ENCODE peak calls at places on chromosomes 7 and 10, in four cellular contexts. E, I, D and G are unnamed samples.

GRCh38 chr10:21082206-21082605 is 185.1 kb upstream of the NEBL start:
- DNase-seq in I (no peak), E (no peak), D (no peak), G (no peak)

GRCh38 chr7:30913821-30914515 is 2.3 kb downstream of the AQP1 start:
- DNase-seq in D (no peak), E (no peak), I (peak), G (no peak)

GRCh38 chr7:24697416-24697815 is 59.8 kb downstream of the GSDME start:
- DNase-seq in I (no peak), E (no peak), D (no peak), G (no peak)

GRCh38 chr10:132459252-132460028 is 62.4 kb downstream of the PWWP2B start:
- DNase-seq in I (peak), E (peak), D (peak), G (no peak)

GRCh38 chr7:154592392-154592791 is 410.5 kb downstream of the PAXIP1 start:
- DNase-seq in D (no peak), E (peak), I (no peak), G (no peak)

GRCh38 chr10:58412502-58412961 is 27.3 kb downstream of the TFAM start:
- DNase-seq in D (no peak), E (no peak), I (no peak), G (peak)

GRCh38 chr7:22152690-22153089 is 204.3 kb downstream of the RAPGEF5 start:
- DNase-seq in E (no peak), D (no peak), I (no peak), G (no peak)

GRCh38 chr7:81669476-81670105 is 100.3 kb downstream of the HGF start:
- DNase-seq in E (no peak), I (no peak), D (no peak), G (no peak)

GRCh38 chr10:110747609-110748464 is 103.7 kb downstream of the RBM20 start:
- DNase-seq in E (no peak), I (no peak), D (no peak), G (peak)

GRCh38 chr7:101179117-101179779 is 845 bp downstream of the NAT16 start:
- DNase-seq in E (no peak), D (no peak), I (no peak), G (no peak)

GRCh38 chr10:61159253-61159652 is 215.3 kb upstream of the RHOBTB1 start:
- DNase-seq in E (no peak), I (no peak), D (peak), G (peak)

GRCh38 chr10:17923728-17924127 is 28.0 kb upstream of the SLC39A12 start:
- DNase-seq in I (no peak), E (no peak), D (no peak), G (peak)

GRCh38 chr7:44289341-44290249 is 35.8 kb downstream of the CAMK2B start:
- DNase-seq in D (peak), I (peak), E (peak), G (no peak)

GRCh38 chr7:24715661-24716479 is 41.4 kb downstream of the GSDME start:
- DNase-seq in I (no peak), D (no peak), E (no peak), G (no peak)

GRCh38 chr7:74289660-74290589 is 718 bp downstream of the CLIP2 start:
- DNase-seq in D (no peak), E (peak), I (peak), G (no peak)

GRCh38 chr10:33005322-33006282 is 47.6 kb upstream of the ITGB1 start:
- DNase-seq in D (peak), I (peak), E (peak), G (peak)

GRCh38 chr7:129859188-129859587 is 93.6 kb downstream of the UBE2H start:
- DNase-seq in I (no peak), E (no peak), D (peak), G (no peak)

GRCh38 chr7:113331155-113331898 is 213.0 kb upstream of the SMIM30 start:
- DNase-seq in E (peak), I (peak), D (no peak), G (no peak)

GRCh38 chr7:143258830-143259229 is 4.4 kb upstream of the GSTK1 start:
- DNase-seq in D (no peak), I (no peak), E (no peak), G (no peak)

GRCh38 chr7:140604760-140605159 is 35.9 kb downstream of the DENND2A start:
- DNase-seq in E (no peak), I (no peak), D (no peak), G (no peak)
- H3K4me3 ChIP-seq in E (no peak), I (no peak), D (no peak), G (no peak)

GRCh38 chr10:24390746-24391145 is 181.8 kb downstream of the KIAA1217 start:
- DNase-seq in D (no peak), E (no peak), I (no peak), G (peak)

GRCh38 chr10:24393206-24393605 is 184.3 kb downstream of the KIAA1217 start:
- DNase-seq in E (no peak), I (no peak), D (no peak), G (no peak)

GRCh38 chr10:24397662-24398061 is 188.7 kb downstream of the KIAA1217 start:
- DNase-seq in D (no peak), I (no peak), E (no peak), G (no peak)

GRCh38 chr10:24394479-24395190 is 185.7 kb downstream of the KIAA1217 start:
- DNase-seq in I (no peak), D (no peak), E (no peak), G (no peak)

DNA sequence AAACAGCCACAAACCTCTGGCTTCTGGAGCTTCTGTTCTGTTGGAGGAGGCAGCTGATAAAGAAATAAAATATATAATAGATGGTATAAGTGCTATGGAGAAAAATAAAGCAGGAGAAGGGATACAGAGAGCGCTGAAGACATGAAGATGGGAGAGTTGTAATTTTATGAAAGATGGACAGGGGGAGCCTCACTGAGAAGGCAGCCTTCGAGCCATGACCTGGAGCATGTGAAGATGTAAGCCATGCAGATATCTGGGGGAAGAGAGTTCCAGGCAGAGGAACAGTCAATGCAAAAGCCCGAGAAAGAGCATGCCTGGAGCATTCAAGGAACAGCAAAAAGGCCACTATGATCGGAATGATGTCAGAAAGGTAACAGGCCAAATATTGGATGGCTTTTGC is 187.5 kb downstream of the KIAA1217 start:
- DNase-seq in I (no peak), D (no peak), E (no peak), G (no peak)
- TF ChIP-seq CTCF in I (no peak), D (no peak), E (no peak), G (no peak)

GRCh38 chr10:113103131-113103830 is 153.2 kb downstream of the TCF7L2 start:
- DNase-seq in I (no peak), D (no peak), E (no peak), G (no peak)
- H3K4me3 ChIP-seq in I (no peak), D (no peak), E (no peak), G (no peak)

GRCh38 chr7:109460296-109460695 is 890.6 kb downstream of the DNAJB9 start:
- DNase-seq in D (no peak), E (no peak), I (no peak), G (no peak)

DNA sequence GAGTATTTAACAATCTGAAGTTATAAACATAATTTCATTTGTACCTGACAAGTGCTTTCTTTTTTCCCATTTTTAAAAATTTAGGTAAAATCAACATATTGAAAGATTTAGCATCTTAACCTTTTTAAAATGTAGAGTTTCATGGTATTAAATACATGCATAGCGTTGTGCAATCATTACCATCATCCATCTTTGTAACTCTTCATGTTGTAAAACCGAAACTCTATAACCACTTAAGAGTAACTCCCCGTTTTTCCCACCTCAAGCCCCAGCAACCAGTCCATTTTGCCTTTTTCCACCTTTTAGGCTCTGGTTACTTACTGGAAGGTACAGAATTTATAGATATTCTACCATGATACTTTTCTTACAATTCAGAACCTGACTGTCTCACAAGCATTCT is 892.5 kb downstream of the DNAJB9 start:
- DNase-seq in E (no peak), I (no peak), D (no peak), G (no peak)
- TF ChIP-seq CTCF in E (no peak), I (no peak), D (no peak), G (no peak)

DNA sequence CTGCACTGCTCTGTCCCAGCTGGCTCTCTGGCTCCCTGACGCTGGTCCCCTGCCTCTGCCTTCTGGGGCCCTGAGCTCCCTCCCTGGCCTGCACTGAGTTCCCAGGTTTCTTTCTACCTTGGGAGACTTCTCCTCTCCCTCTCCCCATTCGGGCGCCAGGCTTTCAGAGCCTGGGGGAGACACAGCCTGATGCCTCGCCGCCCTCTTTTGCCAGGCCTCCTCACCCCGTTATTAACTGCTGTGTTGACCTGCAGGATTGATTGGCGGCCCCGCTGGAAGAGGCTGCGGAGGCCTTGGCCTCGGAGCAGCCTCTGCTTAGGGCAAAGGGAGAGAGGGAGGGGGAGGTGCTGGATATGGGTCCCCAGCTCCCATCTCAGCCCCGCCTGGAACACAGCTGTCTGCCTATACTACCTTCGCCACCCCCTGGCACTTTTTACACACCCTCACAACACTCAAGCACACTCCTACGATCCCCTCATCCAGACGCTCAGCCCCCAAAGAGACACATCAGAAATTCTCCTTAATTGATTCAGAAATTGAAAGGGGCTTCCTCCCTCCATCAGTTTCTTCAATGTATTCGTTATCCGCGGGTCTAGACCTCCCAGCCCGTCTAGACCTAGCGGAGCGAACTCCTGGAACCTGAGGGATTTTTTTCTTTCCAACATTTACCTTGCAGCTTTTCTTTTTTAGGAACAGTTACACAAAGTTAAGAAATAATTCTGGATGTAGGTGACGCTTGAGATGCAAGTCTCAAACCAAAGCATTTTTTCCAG is 7.1 kb upstream of the PAX2 start:
- DNase-seq in I (no peak), D (no peak), E (no peak), G (no peak)
- H3K4me3 ChIP-seq in I (no peak), D (no peak), E (no peak), G (no peak)

GRCh38 chr7:93092757-93093370 is 24.9 kb downstream of the SAMD9 start:
- DNase-seq in E (no peak), I (no peak), D (no peak), G (peak)
- TF ChIP-seq CTCF in E (no peak), I (no peak), D (no peak), G (peak)

DNA sequence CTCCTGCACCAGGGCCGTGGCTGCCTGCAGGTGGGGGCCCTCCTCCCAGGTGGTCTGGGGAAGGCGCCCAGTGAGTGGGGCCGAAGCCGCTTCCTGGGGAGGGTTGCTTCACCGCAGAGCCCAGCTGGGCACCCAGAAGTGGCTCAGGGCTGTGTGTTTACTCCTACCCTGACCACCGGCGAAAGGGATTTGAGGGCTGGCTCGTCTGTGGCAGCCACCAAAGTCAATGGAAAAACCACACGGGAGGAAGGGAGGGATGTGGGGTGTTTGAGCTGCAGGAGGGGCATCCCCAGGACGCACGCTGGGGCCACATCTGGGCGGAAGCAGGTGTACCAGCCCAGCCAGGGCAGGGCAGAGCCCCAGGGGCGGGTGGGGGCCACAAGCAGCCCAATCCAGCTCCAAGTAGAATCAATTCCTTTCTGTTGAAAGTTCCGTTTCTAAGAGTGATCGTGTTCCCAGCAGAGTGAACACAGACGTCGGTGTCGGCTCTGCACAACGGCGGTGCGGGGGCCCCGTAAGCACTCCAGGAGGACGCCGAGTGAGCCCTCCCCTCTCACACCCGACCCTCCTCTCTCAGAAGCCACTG is 69.9 kb downstream of the FOXL3 start:
- DNase-seq in D (no peak), E (peak), I (peak), G (no peak)
- H3K4me3 ChIP-seq in D (no peak), E (no peak), I (no peak), G (no peak)

DNA sequence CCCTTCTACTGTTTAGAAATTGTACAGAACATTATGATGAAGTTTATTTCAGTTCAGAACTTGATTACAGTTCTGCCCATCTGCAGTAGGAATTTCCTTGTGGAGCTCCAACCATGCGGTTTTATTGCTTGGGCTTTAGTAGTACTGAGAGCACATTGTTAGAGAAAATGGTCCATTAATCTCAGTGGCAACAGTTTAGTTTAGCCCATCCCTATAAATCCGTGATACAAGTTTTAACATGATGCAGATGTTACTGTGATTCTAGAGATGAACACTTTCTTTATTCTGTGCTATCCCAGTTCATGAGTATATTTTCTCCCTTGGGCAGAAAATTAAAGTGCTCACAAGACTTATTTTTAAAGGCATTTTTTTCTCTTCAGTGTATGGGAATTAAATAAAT is 84.8 kb upstream of the FZD8 start:
- DNase-seq in D (no peak), E (no peak), I (no peak), G (no peak)
- TF ChIP-seq CTCF in D (no peak), E (no peak), I (no peak), G (no peak)

DNA sequence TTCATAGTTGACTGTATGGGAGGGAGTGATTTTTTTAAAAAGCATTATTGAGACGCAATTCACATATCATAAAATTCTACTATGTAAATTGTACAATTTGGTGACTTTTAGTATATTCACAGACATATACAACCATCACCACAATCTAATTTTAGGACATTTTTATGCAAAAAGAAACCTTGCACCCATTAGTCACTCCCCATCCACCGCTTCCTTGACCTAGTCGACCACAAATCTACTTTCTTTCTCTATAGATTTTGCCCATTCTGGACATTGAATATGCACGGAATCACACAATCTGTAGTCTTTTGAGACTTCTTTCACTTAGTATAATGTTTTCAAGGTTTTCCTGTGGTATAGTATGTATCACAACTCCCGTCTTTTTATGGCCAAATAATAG is 54.6 kb downstream of the BLNK start:
- DNase-seq in D (no peak), E (no peak), I (no peak), G (no peak)
- H3K4me3 ChIP-seq in D (no peak), E (no peak), I (no peak), G (no peak)

GRCh38 chr10:101228682-101229274 is 485 bp downstream of the LBX1 start:
- DNase-seq in I (no peak), D (no peak), E (peak), G (no peak)
- TF ChIP-seq CTCF in I (no peak), D (no peak), E (peak), G (no peak)